ENCODE peak calls at places on chromosomes 11 and 22, in four cellular contexts. X is HCT116, G is SK-N-SH, V is H1. N is an unnamed sample.

GRCh38 chr11:32052218-32052617 is 38.7 kb upstream of the RCN1 start:
- DNase-seq in X (peak), G (peak), V (no peak), N (peak)

GRCh38 chr11:102733232-102733875 is 8.6 kb upstream of the MMP8 start:
- DNase-seq in X (peak), G (peak), V (peak), N (peak)

GRCh38 chr11:4025248-4025956 is 69.2 kb upstream of the RRM1 start:
- DNase-seq in X (no peak), G (peak), V (no peak), N (no peak)

GRCh38 chr11:7668911-7669310 is 4.4 kb downstream of the CYB5R2 start:
- DNase-seq in X (no peak), G (no peak), V (no peak), N (no peak)

GRCh38 chr22:50236731-50237409 is 8.0 kb downstream of the TUBGCP6 start:
- DNase-seq in X (no peak), G (no peak), V (no peak), N (peak)

GRCh38 chr11:35424157-35424945 is 5.0 kb upstream of the SLC1A2 start:
- DNase-seq in X (no peak), G (no peak), V (no peak), N (no peak)

GRCh38 chr11:121626507-121626875 is 173.7 kb upstream of the SORL1-AS1 start:
- DNase-seq in X (no peak), G (no peak), V (no peak), N (no peak)

GRCh38 chr11:47204633-47204989 is 10.2 kb upstream of the DDB2 start:
- DNase-seq in X (no peak), G (no peak), V (no peak), N (no peak)

GRCh38 chr11:68303982-68304780 is 8.2 kb upstream of the LRP5 start:
- DNase-seq in X (no peak), G (no peak), V (no peak), N (no peak)

GRCh38 chr11:44920451-44920850 is 30.2 kb downstream of the TP53I11 start:
- DNase-seq in X (no peak), G (no peak), V (no peak), N (no peak)

GRCh38 chr11:130979386-130979972 is 63.2 kb upstream of the SNX19 start:
- DNase-seq in X (no peak), G (peak), V (no peak), N (peak)

GRCh38 chr22:29205598-29206371 is at the start of gene EMID1:
- DNase-seq in X (no peak), G (peak), V (no peak), N (peak)

GRCh38 chr22:39292561-39293074 is 26.8 kb downstream of the RPL3 start:
- DNase-seq in X (peak), G (no peak), V (peak), N (peak)

GRCh38 chr11:20397281-20397680 is 9.8 kb downstream of the PRMT3 start:
- DNase-seq in X (peak), G (peak), V (no peak), N (peak)

GRCh38 chr11:56855217-56855616 is 106.7 kb upstream of the OR9G4 start:
- DNase-seq in X (no peak), G (no peak), V (no peak), N (no peak)

GRCh38 chr11:63719987-63720386 is 38.7 kb downstream of the RTN3 start:
- DNase-seq in X (no peak), G (no peak), V (no peak), N (no peak)

GRCh38 chr22:30408388-30409101 is 11.7 kb downstream of the SEC14L2 start:
- DNase-seq in X (no peak), G (no peak), V (no peak), N (peak)

GRCh38 chr11:130300567-130300966 is 14.2 kb downstream of the ZBTB44 start:
- DNase-seq in X (no peak), G (no peak), V (no peak), N (no peak)

GRCh38 chr11:73957654-73958361 is 7.0 kb downstream of the DNAJB13 start:
- DNase-seq in X (no peak), G (no peak), V (no peak), N (no peak)

GRCh38 chr11:124917115-124917637 is 1.9 kb upstream of the HEPN1 start:
- DNase-seq in X (no peak), G (no peak), V (no peak), N (no peak)

GRCh38 chr11:134019500-134019899 is 49.4 kb upstream of the JAM3 start:
- DNase-seq in X (no peak), G (no peak), V (no peak), N (no peak)

GRCh38 chr11:11211186-11211585 is 141.9 kb downstream of the CSNK2A3 start:
- DNase-seq in X (no peak), G (no peak), V (no peak), N (no peak)

GRCh38 chr11:34274712-34275398 is 83.0 kb downstream of the ABTB2 start:
- DNase-seq in X (peak), G (peak), V (no peak), N (peak)

GRCh38 chr11:54558919-54559318 is 44.9 kb downstream of the OR4C46 start:
- DNase-seq in X (no peak), G (no peak), V (no peak), N (peak)

GRCh38 chr22:17592201-17592600 is 28.9 kb downstream of the SLC25A18 start:
- DNase-seq in X (no peak), G (no peak), V (no peak), N (no peak)

GRCh38 chr11:20013346-20014066 is 146.8 kb downstream of the DBX1 start:
- DNase-seq in X (no peak), G (no peak), V (no peak), N (no peak)

GRCh38 chr11:116331381-116331780 is 441.4 kb downstream of the BUD13 start:
- DNase-seq in X (no peak), G (no peak), V (no peak), N (no peak)

GRCh38 chr11:65110354-65110861 is 1.3 kb upstream of the TM7SF2 start:
- DNase-seq in X (no peak), G (peak), V (peak), N (peak)

GRCh38 chr11:86805873-86806310 is 5.5 kb downstream of the PRSS23 start:
- DNase-seq in X (no peak), G (no peak), V (no peak), N (no peak)

GRCh38 chr22:37752189-37753061 is 55.3 kb upstream of the GCAT start:
- DNase-seq in X (peak), G (peak), V (no peak), N (no peak)
- TF ChIP-seq JUND in X (no peak), G (peak), V (no peak), N (no peak)

GRCh38 chr11:2432171-2432621 is 12.1 kb downstream of the TRPM5 start:
- DNase-seq in X (no peak), G (no peak), V (no peak), N (no peak)
- TF ChIP-seq JUND in X (no peak), G (no peak), V (no peak), N (no peak)

DNA sequence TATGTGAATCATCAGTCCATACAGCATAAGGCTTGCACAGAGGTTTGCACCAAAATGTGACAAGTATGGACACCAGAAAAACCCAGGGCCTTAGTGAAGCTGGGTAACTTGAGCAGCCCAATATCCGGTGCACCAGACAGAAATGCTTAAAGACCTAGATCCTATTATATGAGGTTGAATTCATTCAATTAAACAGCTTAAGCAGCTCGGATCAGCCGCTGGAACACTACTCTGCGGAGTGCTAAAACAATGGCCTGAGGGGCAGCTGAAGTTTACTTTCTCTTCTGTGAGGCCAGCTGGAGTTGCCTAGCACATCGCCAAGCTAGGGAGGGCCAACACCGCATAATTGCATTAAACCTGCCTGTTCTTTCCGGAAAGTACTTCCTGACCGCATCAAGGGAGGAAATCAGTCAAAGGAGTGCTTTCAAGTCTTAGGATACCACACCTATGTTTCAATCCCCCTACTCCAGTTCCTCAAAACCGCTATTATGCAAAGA is 17.0 kb upstream of the FAM181B start:
- DNase-seq in X (no peak), G (peak), V (no peak), N (no peak)
- TF ChIP-seq JUND in X (no peak), G (no peak), V (no peak), N (no peak)

GRCh38 chr11:42407379-42407778 is 904.4 kb upstream of the API5 start:
- DNase-seq in X (no peak), G (peak), V (peak), N (peak)

DNA sequence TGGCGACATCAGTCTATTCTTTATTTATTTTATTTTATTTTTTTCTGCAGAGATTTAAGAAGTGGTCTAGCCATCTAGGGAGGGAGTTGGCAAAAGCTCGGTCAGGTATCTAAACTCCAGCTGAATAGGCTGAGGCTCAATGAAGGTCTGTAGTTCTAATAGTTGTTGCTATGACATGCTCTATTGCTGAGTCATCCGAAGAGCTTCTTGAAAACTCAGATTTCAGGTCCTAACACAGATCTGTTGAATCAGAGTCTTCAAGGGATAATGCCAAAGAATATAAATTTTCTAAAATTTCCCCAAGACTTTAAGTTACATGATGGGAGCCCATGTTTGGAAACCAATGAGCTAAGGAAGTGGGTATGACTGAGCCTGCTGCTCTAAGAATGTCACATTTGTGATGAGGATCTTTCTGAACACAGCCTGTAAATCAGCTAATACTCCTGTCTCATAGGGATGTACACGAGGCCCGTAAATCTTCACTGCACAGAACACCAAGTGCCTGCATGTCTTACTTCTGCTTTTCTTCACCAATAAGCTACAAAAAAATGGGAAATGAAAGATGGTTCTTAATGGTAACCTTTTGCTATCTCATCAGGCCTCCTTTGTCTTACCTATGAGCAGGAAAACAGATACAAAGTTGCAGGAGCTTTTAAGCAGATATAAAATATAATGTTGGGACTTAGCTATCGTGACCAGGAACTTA is 901.4 kb upstream of the API5 start:
- DNase-seq in X (no peak), G (no peak), V (no peak), N (no peak)
- TF ChIP-seq JUND in X (no peak), G (no peak), V (no peak), N (no peak)

GRCh38 chr11:118526688-118527087 is 586 bp upstream of the TTC36 start:
- DNase-seq in X (no peak), G (no peak), V (no peak), N (no peak)

GRCh38 chr11:118527109-118527508 is at the start of gene TTC36:
- DNase-seq in X (no peak), G (no peak), V (no peak), N (peak)

GRCh38 chr11:118522571-118523072 is 4.7 kb upstream of the TTC36 start:
- DNase-seq in X (no peak), G (peak), V (no peak), N (peak)

GRCh38 chr11:118524356-118524755 is 2.9 kb upstream of the TTC36 start:
- DNase-seq in X (no peak), G (no peak), V (no peak), N (no peak)

DNA sequence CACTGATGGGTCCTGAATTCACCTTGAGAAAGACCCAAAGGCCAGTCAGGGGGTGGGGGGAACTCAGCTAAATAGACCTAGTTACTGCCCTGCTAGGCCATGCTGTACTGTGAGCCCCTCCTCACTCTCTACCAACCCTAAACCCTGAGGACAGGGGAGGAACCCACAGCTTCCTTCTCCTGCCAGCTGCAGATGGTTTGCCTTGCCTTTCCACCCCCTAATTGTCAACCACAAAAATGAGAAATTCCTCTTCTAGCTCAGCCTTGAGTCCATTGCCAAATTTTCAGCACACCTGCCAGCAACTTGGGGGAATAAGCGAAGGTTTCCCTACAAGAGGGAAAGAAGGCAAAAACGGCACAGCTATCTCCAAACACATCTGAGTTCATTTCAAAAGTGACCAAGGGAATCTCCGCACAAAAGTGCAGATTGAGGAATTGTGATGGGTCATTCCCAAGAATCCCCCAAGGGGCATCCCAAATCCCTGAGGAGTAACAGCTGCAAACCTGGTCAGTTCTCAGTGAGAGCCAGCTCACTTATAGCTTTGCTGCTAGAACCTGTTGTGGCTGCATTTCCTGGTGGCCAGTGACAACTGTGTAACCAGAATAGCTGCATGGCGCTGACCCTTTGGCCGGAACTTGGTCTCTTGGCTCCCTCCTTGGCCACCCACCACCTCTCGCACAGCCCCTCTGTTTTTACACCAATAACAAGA is 2.4 kb upstream of the TTC36 start:
- DNase-seq in X (no peak), G (no peak), V (no peak), N (no peak)
- TF ChIP-seq JUND in X (no peak), G (no peak), V (no peak), N (no peak)

GRCh38 chr22:41480397-41480735 is 11.4 kb downstream of the ACO2 start:
- DNase-seq in X (no peak), G (no peak), V (no peak), N (no peak)

GRCh38 chr22:41479671-41480396 is 10.9 kb downstream of the ACO2 start:
- DNase-seq in X (no peak), G (no peak), V (peak), N (no peak)

GRCh38 chr22:41482319-41482935 is 13.5 kb downstream of the ACO2 start:
- DNase-seq in X (no peak), G (no peak), V (no peak), N (no peak)

GRCh38 chr22:41481925-41482318 is 13.0 kb downstream of the ACO2 start:
- DNase-seq in X (no peak), G (no peak), V (peak), N (no peak)

GRCh38 chr22:41481131-41481830 is 12.4 kb downstream of the ACO2 start:
- DNase-seq in X (no peak), G (no peak), V (no peak), N (no peak)
- TF ChIP-seq JUND in X (no peak), G (no peak), V (no peak), N (no peak)

DNA sequence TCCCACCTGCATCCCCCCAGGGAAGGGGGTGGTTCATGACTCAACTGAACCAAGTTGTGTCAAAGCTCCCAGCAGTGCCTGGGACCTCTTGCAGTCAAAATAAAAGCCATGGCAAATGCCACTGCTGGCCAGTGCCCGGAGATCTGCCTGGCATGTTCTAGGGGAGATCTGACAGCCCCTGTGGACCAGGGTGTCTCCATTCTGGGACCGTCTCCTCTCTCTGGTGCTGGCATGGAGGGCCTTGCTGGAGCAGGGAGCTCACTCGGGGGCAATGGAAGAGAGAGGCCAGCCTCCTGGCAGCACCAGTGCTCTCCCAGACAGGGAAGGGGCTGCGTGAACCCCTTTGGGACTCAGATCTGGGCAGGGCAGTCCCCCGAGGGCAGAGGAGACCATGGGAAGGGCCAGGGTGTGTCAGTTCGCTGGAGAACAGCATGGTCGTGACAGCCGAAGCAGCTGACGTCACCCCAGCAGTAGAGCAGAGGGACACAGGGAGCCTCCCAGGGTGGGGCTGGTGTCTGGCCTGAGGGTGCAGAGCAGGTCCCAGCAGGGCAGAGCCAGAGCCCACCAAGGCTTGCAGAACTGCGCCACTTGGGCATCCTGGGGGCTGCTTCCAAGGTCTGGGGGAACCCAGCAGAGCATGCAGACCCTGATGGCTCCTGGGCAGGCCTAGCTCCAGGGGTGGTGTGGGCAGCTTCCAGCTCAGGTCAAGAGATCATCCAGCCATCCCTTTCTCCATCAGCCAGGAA is 70.9 kb upstream of the KCNQ1OT1 start:
- DNase-seq in X (no peak), G (no peak), V (no peak), N (no peak)
- TF ChIP-seq JUND in X (no peak), G (no peak), V (no peak), N (no peak)

GRCh38 chr22:45235851-45236342 is 4.8 kb downstream of the KIAA0930 start:
- DNase-seq in X (no peak), G (no peak), V (no peak), N (no peak)

GRCh38 chr22:45233827-45234226 is 6.9 kb downstream of the KIAA0930 start:
- DNase-seq in X (no peak), G (no peak), V (no peak), N (no peak)

GRCh38 chr22:45233386-45233785 is 7.3 kb downstream of the KIAA0930 start:
- DNase-seq in X (no peak), G (no peak), V (no peak), N (no peak)

GRCh38 chr22:45237065-45237990 is 3.4 kb downstream of the KIAA0930 start:
- DNase-seq in X (no peak), G (no peak), V (no peak), N (no peak)

GRCh38 chr22:45235101-45235777 is 5.5 kb downstream of the KIAA0930 start:
- DNase-seq in X (no peak), G (no peak), V (no peak), N (no peak)
- TF ChIP-seq JUND in X (no peak), G (no peak), V (no peak), N (no peak)

DNA sequence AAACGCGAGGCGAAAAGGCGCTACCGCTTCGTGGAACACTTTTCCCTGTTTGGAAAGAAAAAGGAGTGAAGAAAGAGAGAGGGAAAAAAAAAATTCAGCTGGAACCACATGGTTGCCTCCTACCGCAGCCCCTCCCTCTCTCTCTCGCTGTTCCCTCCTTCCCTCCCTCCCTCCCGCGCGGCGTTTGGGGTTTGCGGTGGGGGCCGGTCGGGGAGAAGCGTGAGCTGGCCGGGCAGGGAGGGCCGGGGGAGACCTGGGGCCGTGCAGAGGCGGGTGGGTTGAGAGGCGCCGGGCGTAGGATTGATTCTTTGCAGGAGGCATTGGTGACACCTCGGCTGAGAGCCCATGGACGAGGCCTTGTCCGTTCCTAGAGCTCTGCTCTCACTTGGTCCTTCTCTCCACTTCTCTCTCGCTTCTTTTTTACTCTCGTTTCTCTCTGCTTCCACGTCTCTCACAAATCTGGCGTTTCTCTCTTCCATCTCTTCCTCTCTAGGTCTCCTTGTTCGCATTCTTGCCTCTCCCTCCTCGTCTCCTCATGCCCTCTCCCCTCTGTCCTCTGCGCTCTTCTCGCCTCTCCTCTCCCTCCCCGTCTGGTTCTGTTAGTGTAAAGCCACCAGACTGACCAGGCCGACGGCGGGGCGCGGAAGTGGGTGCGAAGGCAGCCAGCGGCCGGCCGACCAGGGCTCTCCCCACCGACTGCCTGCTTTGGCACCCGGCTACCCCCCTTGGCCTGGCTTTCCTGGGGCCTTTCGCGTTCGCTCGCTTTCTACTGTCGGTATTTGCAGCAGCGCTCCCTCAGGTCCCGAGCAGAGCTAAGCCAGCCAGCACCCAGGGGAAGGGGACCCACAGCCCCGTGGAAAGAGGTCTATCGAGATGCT is at the start of gene CLMP:
- DNase-seq in X (no peak), G (peak), V (no peak), N (no peak)
- TF ChIP-seq JUND in X (no peak), G (no peak), V (no peak), N (no peak)